ENCODE peak calls at places on chromosomes 2 and 18, in five cellular contexts. K, S, V, X and W are unnamed samples.

GRCh38 chr2:4675295-4675694 is 971.9 kb downstream of the DCDC2C start:
- DNase-seq in V (no peak), K (no peak), S (no peak), X (no peak), W (no peak)

GRCh38 chr2:107633580-107634147 is 193.0 kb upstream of the RGPD4 start:
- DNase-seq in X (no peak), K (no peak), V (peak), S (no peak), W (peak)

GRCh38 chr2:107285621-107286303 is 399.8 kb upstream of the ST6GAL2 start:
- DNase-seq in X (no peak), K (no peak), V (no peak), S (no peak), W (no peak)

GRCh38 chr2:182366625-182367024 is 60.2 kb downstream of the PDE1A start:
- DNase-seq in S (no peak), X (no peak), V (peak), K (no peak), W (peak)

GRCh38 chr2:29705636-29706035 is 215.8 kb downstream of the ALK start:
- DNase-seq in S (no peak), V (no peak), K (no peak), X (no peak), W (no peak)

GRCh38 chr18:62436636-62437519 is 85.9 kb upstream of the ZCCHC2 start:
- DNase-seq in K (peak), S (no peak), X (no peak), V (peak), W (peak)

GRCh38 chr18:12254137-12254819 is at the start of gene CIDEA:
- DNase-seq in X (no peak), S (no peak), V (peak), K (no peak), W (no peak)

GRCh38 chr2:133271105-133271504 is 297.2 kb downstream of the NCKAP5 start:
- DNase-seq in K (no peak), X (no peak), V (no peak), S (no peak), W (no peak)

GRCh38 chr2:196244516-196244915 is 73.1 kb upstream of the STK17B start:
- DNase-seq in V (no peak), K (no peak), X (no peak), S (no peak), W (no peak)

GRCh38 chr2:173033080-173033479 is 42.6 kb upstream of the MAP3K20 start:
- DNase-seq in S (no peak), X (no peak), K (no peak), V (peak), W (peak)

GRCh38 chr18:63613420-63613819 is 26.3 kb downstream of the SERPINB13 start:
- DNase-seq in V (no peak), S (no peak), K (no peak), X (no peak), W (no peak)

GRCh38 chr2:196066794-196067382 is 1.7 kb downstream of the DNAH7 start:
- DNase-seq in V (peak), X (no peak), S (no peak), K (no peak), W (peak)

GRCh38 chr2:156110890-156111289 is 221.6 kb downstream of the NR4A2 start:
- DNase-seq in V (no peak), X (no peak), K (no peak), S (no peak), W (no peak)

GRCh38 chr2:74767618-74768017 is 66.3 kb upstream of the HK2 start:
- DNase-seq in V (peak), X (no peak), S (no peak), K (no peak), W (no peak)